ENCODE peak calls at places on chromosome X, in six cellular contexts. One of them, this sample, is unnamed.

GRCh38 chrX:80648023-80648422 is 161.7 kb downstream of the BRWD3 start:
- DNase-seq in skeletal muscle cell: no peak
- DNase-seq in renal cortical epithelial cell: peak
- DNase-seq in effector memory CD4-positive, alpha-beta T cell: no peak
- DNase-seq in GM04504: no peak
- DNase-seq in psoas muscle: no peak
- DNase-seq in this sample: peak

GRCh38 chrX:15749642-15750610 is 11.9 kb downstream of the CA5B start:
- DNase-seq in skeletal muscle cell: no peak
- DNase-seq in renal cortical epithelial cell: no peak
- DNase-seq in effector memory CD4-positive, alpha-beta T cell: peak
- DNase-seq in GM04504: no peak
- DNase-seq in psoas muscle: no peak
- DNase-seq in this sample: no peak

GRCh38 chrX:39445336-39445735 is 644.1 kb downstream of the MID1IP1 start:
- DNase-seq in skeletal muscle cell: no peak
- DNase-seq in renal cortical epithelial cell: no peak
- DNase-seq in effector memory CD4-positive, alpha-beta T cell: no peak
- DNase-seq in GM04504: no peak
- DNase-seq in psoas muscle: no peak
- DNase-seq in this sample: no peak

GRCh38 chrX:2284601-2285000 is 216.2 kb downstream of the DHRSX start:
- DNase-seq in skeletal muscle cell: no peak
- DNase-seq in renal cortical epithelial cell: no peak
- DNase-seq in effector memory CD4-positive, alpha-beta T cell: no peak
- DNase-seq in GM04504: no peak
- DNase-seq in psoas muscle: no peak
- DNase-seq in this sample: no peak

GRCh38 chrX:29299689-29300088 is 712.4 kb downstream of the IL1RAPL1 start:
- DNase-seq in skeletal muscle cell: no peak
- DNase-seq in renal cortical epithelial cell: peak
- DNase-seq in effector memory CD4-positive, alpha-beta T cell: no peak
- DNase-seq in GM04504: no peak
- DNase-seq in psoas muscle: no peak
- DNase-seq in this sample: no peak

GRCh38 chrX:154019633-154020499 is at the start of gene IRAK1:
- DNase-seq in skeletal muscle cell: no peak
- DNase-seq in renal cortical epithelial cell: no peak
- DNase-seq in effector memory CD4-positive, alpha-beta T cell: peak
- DNase-seq in GM04504: no peak
- DNase-seq in psoas muscle: peak
- DNase-seq in this sample: no peak

GRCh38 chrX:125152011-125152410 is 167.7 kb upstream of the TEX13C start:
- DNase-seq in skeletal muscle cell: no peak
- DNase-seq in renal cortical epithelial cell: no peak
- DNase-seq in effector memory CD4-positive, alpha-beta T cell: no peak
- DNase-seq in GM04504: no peak
- DNase-seq in psoas muscle: no peak
- DNase-seq in this sample: no peak

GRCh38 chrX:150587585-150588503 is 19.4 kb downstream of the MTM1 start:
- DNase-seq in skeletal muscle cell: no peak
- DNase-seq in renal cortical epithelial cell: no peak
- DNase-seq in effector memory CD4-positive, alpha-beta T cell: peak
- DNase-seq in GM04504: no peak
- DNase-seq in psoas muscle: no peak
- DNase-seq in this sample: peak

GRCh38 chrX:126900937-126901336 is 81.4 kb downstream of the PRR32 start:
- DNase-seq in skeletal muscle cell: no peak
- DNase-seq in renal cortical epithelial cell: no peak
- DNase-seq in effector memory CD4-positive, alpha-beta T cell: no peak
- DNase-seq in GM04504: no peak
- DNase-seq in psoas muscle: no peak
- DNase-seq in this sample: no peak

GRCh38 chrX:150238656-150239382 is 124.3 kb upstream of the MAMLD1 start:
- DNase-seq in skeletal muscle cell: no peak
- DNase-seq in renal cortical epithelial cell: no peak
- DNase-seq in effector memory CD4-positive, alpha-beta T cell: no peak
- DNase-seq in GM04504: no peak
- DNase-seq in psoas muscle: no peak
- DNase-seq in this sample: no peak

GRCh38 chrX:14528629-14529287 is 578 bp upstream of the GLRA2 start:
- DNase-seq in skeletal muscle cell: peak
- DNase-seq in renal cortical epithelial cell: peak
- DNase-seq in effector memory CD4-positive, alpha-beta T cell: peak
- DNase-seq in GM04504: peak
- DNase-seq in psoas muscle: peak
- DNase-seq in this sample: peak

GRCh38 chrX:115650916-115651315 is 89.9 kb downstream of the PLS3 start:
- DNase-seq in skeletal muscle cell: no peak
- DNase-seq in renal cortical epithelial cell: peak
- DNase-seq in effector memory CD4-positive, alpha-beta T cell: no peak
- DNase-seq in GM04504: peak
- DNase-seq in psoas muscle: no peak
- DNase-seq in this sample: peak

GRCh38 chrX:13000311-13000811 is 25.5 kb downstream of the TMSB4X start:
- DNase-seq in skeletal muscle cell: no peak
- DNase-seq in renal cortical epithelial cell: no peak
- DNase-seq in effector memory CD4-positive, alpha-beta T cell: no peak
- DNase-seq in GM04504: no peak
- DNase-seq in psoas muscle: no peak
- DNase-seq in this sample: no peak

GRCh38 chrX:21374163-21374993 is at the start of gene CNKSR2:
- DNase-seq in skeletal muscle cell: no peak
- DNase-seq in renal cortical epithelial cell: no peak
- DNase-seq in effector memory CD4-positive, alpha-beta T cell: peak
- DNase-seq in GM04504: no peak
- DNase-seq in psoas muscle: peak
- DNase-seq in this sample: no peak

GRCh38 chrX:41666251-41666650 is 22.5 kb upstream of the GPR34 start:
- DNase-seq in skeletal muscle cell: no peak
- DNase-seq in renal cortical epithelial cell: peak
- DNase-seq in effector memory CD4-positive, alpha-beta T cell: no peak
- DNase-seq in GM04504: no peak
- DNase-seq in psoas muscle: no peak
- DNase-seq in this sample: peak

GRCh38 chrX:7330551-7330950 is 182.6 kb upstream of the PUDP start:
- DNase-seq in skeletal muscle cell: no peak
- DNase-seq in renal cortical epithelial cell: no peak
- DNase-seq in effector memory CD4-positive, alpha-beta T cell: no peak
- DNase-seq in GM04504: no peak
- DNase-seq in psoas muscle: no peak
- DNase-seq in this sample: peak

GRCh38 chrX:41758391-41758790 is 34.4 kb downstream of the GPR82 start:
- DNase-seq in skeletal muscle cell: no peak
- DNase-seq in renal cortical epithelial cell: no peak
- DNase-seq in effector memory CD4-positive, alpha-beta T cell: no peak
- DNase-seq in GM04504: no peak
- DNase-seq in psoas muscle: no peak
- DNase-seq in this sample: no peak

GRCh38 chrX:124502144-124502543 is 155.8 kb downstream of the SH2D1A start:
- DNase-seq in skeletal muscle cell: no peak
- DNase-seq in renal cortical epithelial cell: no peak
- DNase-seq in effector memory CD4-positive, alpha-beta T cell: no peak
- DNase-seq in GM04504: no peak
- DNase-seq in psoas muscle: no peak
- DNase-seq in this sample: no peak

GRCh38 chrX:44996282-44996681 is 123.3 kb downstream of the KDM6A start:
- DNase-seq in skeletal muscle cell: no peak
- DNase-seq in renal cortical epithelial cell: no peak
- DNase-seq in effector memory CD4-positive, alpha-beta T cell: no peak
- DNase-seq in GM04504: no peak
- DNase-seq in psoas muscle: no peak
- DNase-seq in this sample: no peak

GRCh38 chrX:152632445-152633097 is 5.1 kb upstream of the GABRQ start:
- DNase-seq in skeletal muscle cell: no peak
- DNase-seq in renal cortical epithelial cell: peak
- DNase-seq in effector memory CD4-positive, alpha-beta T cell: no peak
- DNase-seq in GM04504: peak
- DNase-seq in psoas muscle: no peak
- DNase-seq in this sample: peak

GRCh38 chrX:133980832-133981588 is 4.4 kb downstream of the GPC3 start:
- DNase-seq in skeletal muscle cell: no peak
- DNase-seq in renal cortical epithelial cell: no peak
- DNase-seq in effector memory CD4-positive, alpha-beta T cell: no peak
- DNase-seq in GM04504: no peak
- DNase-seq in psoas muscle: no peak
- DNase-seq in this sample: no peak

GRCh38 chrX:70613295-70613694 is 168.7 kb downstream of the DLG3 start:
- DNase-seq in skeletal muscle cell: no peak
- DNase-seq in renal cortical epithelial cell: no peak
- DNase-seq in effector memory CD4-positive, alpha-beta T cell: no peak
- DNase-seq in GM04504: peak
- DNase-seq in psoas muscle: no peak
- DNase-seq in this sample: no peak

GRCh38 chrX:10648608-10649007 is 28.2 kb upstream of the MID1 start:
- DNase-seq in skeletal muscle cell: peak
- DNase-seq in renal cortical epithelial cell: peak
- DNase-seq in effector memory CD4-positive, alpha-beta T cell: no peak
- DNase-seq in GM04504: peak
- DNase-seq in psoas muscle: no peak
- DNase-seq in this sample: no peak

GRCh38 chrX:118839334-118839958 is 15.8 kb downstream of the ZCCHC12 start:
- DNase-seq in skeletal muscle cell: no peak
- DNase-seq in renal cortical epithelial cell: peak
- DNase-seq in effector memory CD4-positive, alpha-beta T cell: peak
- DNase-seq in GM04504: peak
- DNase-seq in psoas muscle: peak
- DNase-seq in this sample: peak

GRCh38 chrX:132470830-132471229 is 18.0 kb downstream of the MBNL3 start:
- DNase-seq in skeletal muscle cell: no peak
- DNase-seq in renal cortical epithelial cell: no peak
- DNase-seq in effector memory CD4-positive, alpha-beta T cell: no peak
- DNase-seq in GM04504: no peak
- DNase-seq in psoas muscle: no peak
- DNase-seq in this sample: no peak

GRCh38 chrX:69031971-69032391 is 133.3 kb downstream of the PJA1 start:
- DNase-seq in skeletal muscle cell: no peak
- DNase-seq in renal cortical epithelial cell: peak
- DNase-seq in effector memory CD4-positive, alpha-beta T cell: no peak
- DNase-seq in GM04504: no peak
- DNase-seq in psoas muscle: no peak
- DNase-seq in this sample: no peak

This sample was measured in fibroblast of the conjunctiva.